ENCODE peak calls at places on chromosomes 7 and 10, in four cellular contexts. N, H, T and O are unnamed samples.
A peak's percentile ranks its signal among the peaks of the same experiment; 100 is the strongest.

GRCh38 chr10:27319752-27320561 is 79.4 kb upstream of the ACBD5 start:
- DNase-seq in N (no peak), H (no peak), T (peak; percentile 10), O (peak; percentile 79)

GRCh38 chr10:79246606-79247275 is 100.5 kb upstream of the PPIF start:
- DNase-seq in N (no peak), H (no peak), T (no peak), O (no peak)

GRCh38 chr7:47635091-47636090 is 53.5 kb upstream of the TNS3 start:
- DNase-seq in N (no peak), H (peak; percentile 57), T (no peak), O (peak; percentile 50)

GRCh38 chr7:40329601-40330153 is 194.9 kb downstream of the SUGCT start:
- DNase-seq in N (no peak), H (peak; percentile 52), T (peak; percentile 59), O (peak; percentile 72)

GRCh38 chr7:157014635-157015555 is 4.4 kb upstream of the MNX1 start:
- DNase-seq in N (no peak), H (no peak), T (no peak), O (peak; percentile 63)

GRCh38 chr7:64849250-64849923 is 53.7 kb upstream of the ZNF273 start:
- DNase-seq in N (no peak), H (no peak), T (peak; percentile 74), O (peak; percentile 64)

GRCh38 chr7:157576415-157576814 is 239.6 kb downstream of the DNAJB6 start:
- DNase-seq in N (no peak), H (no peak), T (no peak), O (no peak)

GRCh38 chr7:32020760-32021159 is 49.4 kb downstream of the PDE1C start:
- DNase-seq in N (no peak), H (no peak), T (no peak), O (no peak)

GRCh38 chr10:70459061-70459770 is 17.7 kb upstream of the NODAL start:
- DNase-seq in N (no peak), H (no peak), T (no peak), O (peak; percentile 79)

GRCh38 chr10:125156739-125157472 is 3.5 kb downstream of the CTBP2 start:
- DNase-seq in N (no peak), H (no peak), T (no peak), O (no peak)

GRCh38 chr10:96339956-96340904 is 18.6 kb downstream of the OPALIN start:
- DNase-seq in N (no peak), H (peak; percentile 47), T (peak; percentile 47), O (peak; percentile 88)

GRCh38 chr7:1706381-1706720 is 36.3 kb downstream of the ELFN1 start:
- DNase-seq in N (no peak), H (no peak), T (no peak), O (no peak)

GRCh38 chr10:89981891-89982290 is 280.5 kb downstream of the KIF20B start:
- DNase-seq in N (no peak), H (no peak), T (no peak), O (no peak)

GRCh38 chr10:23461557-23461956 is 22.7 kb downstream of the OTUD1 start:
- DNase-seq in N (no peak), H (peak; percentile 84), T (no peak), O (no peak)

GRCh38 chr7:2313450-2314208 is 612 bp downstream of the SNX8 start:
- DNase-seq in N (no peak), H (no peak), T (no peak), O (no peak)

GRCh38 chr10:9331583-9332008 is 1277.1 kb downstream of the GATA3 start:
- DNase-seq in N (no peak), H (peak; percentile 21), T (peak; percentile 43), O (peak; percentile 62)

GRCh38 chr10:25039531-25039930 is 23.1 kb downstream of the THNSL1 start:
- DNase-seq in N (no peak), H (no peak), T (peak; percentile 32), O (no peak)

GRCh38 chr7:146094356-146094755 is 22.2 kb upstream of the CNTNAP2 start:
- DNase-seq in N (no peak), H (no peak), T (no peak), O (no peak)

GRCh38 chr7:24255139-24255538 is 28.9 kb upstream of the NPY start:
- DNase-seq in N (no peak), H (no peak), T (no peak), O (no peak)

GRCh38 chr10:118918116-118918515 is 111.4 kb upstream of the NANOS1 start:
- DNase-seq in N (no peak), H (no peak), T (no peak), O (no peak)

GRCh38 chr7:130733866-130734524 is at the start of gene KLF14:
- DNase-seq in N (no peak), H (no peak), T (peak; percentile 76), O (peak; percentile 55)

GRCh38 chr10:12022580-12023257 is 19.9 kb downstream of the UPF2 start:
- DNase-seq in N (no peak), H (no peak), T (no peak), O (no peak)

GRCh38 chr10:12019343-12019971 is 23.2 kb downstream of the UPF2 start:
- DNase-seq in N (no peak), H (no peak), T (no peak), O (no peak)

GRCh38 chr10:12020574-12020973 is 22.0 kb downstream of the UPF2 start:
- DNase-seq in N (no peak), H (no peak), T (no peak), O (no peak)

GRCh38 chr10:12013926-12014325 is 28.7 kb downstream of the UPF2 start:
- DNase-seq in N (no peak), H (no peak), T (no peak), O (no peak)

GRCh38 chr10:12018438-12019342 is 23.9 kb downstream of the UPF2 start:
- DNase-seq in N (no peak), H (no peak), T (no peak), O (no peak)
- TF ChIP-seq JUNB in N (no peak), H (no peak), T (no peak), O (no peak)

GRCh38 chr7:55432506-55432905 is 67.4 kb downstream of the LANCL2 start:
- DNase-seq in N (no peak), H (no peak), T (no peak), O (no peak)

GRCh38 chr7:55429835-55430499 is 64.8 kb downstream of the LANCL2 start:
- DNase-seq in N (no peak), H (no peak), T (no peak), O (peak; percentile 24)

GRCh38 chr7:55431898-55432297 is 66.8 kb downstream of the LANCL2 start:
- DNase-seq in N (no peak), H (no peak), T (no peak), O (no peak)

GRCh38 chr7:55435466-55435865 is 70.3 kb downstream of the LANCL2 start:
- DNase-seq in N (no peak), H (no peak), T (no peak), O (no peak)

GRCh38 chr7:55432937-55433784 is 68.0 kb downstream of the LANCL2 start:
- DNase-seq in N (no peak), H (peak; percentile 50), T (peak; percentile 32), O (peak; percentile 73)
- TF ChIP-seq CREB1 in N (no peak), H (no peak), T (no peak), O (no peak)

GRCh38 chr7:113267885-113268284 is 149.5 kb upstream of the SMIM30 start:
- DNase-seq in N (no peak), H (no peak), T (no peak), O (no peak)
- TF ChIP-seq JUNB in N (no peak), H (no peak), T (no peak), O (no peak)

GRCh38 chr7:120583835-120584586 is 273.9 kb downstream of the TSPAN12 start:
- DNase-seq in N (no peak), H (no peak), T (no peak), O (peak; percentile 18)
- TF ChIP-seq CREB1 in N (no peak), H (no peak), T (no peak), O (no peak)

DNA sequence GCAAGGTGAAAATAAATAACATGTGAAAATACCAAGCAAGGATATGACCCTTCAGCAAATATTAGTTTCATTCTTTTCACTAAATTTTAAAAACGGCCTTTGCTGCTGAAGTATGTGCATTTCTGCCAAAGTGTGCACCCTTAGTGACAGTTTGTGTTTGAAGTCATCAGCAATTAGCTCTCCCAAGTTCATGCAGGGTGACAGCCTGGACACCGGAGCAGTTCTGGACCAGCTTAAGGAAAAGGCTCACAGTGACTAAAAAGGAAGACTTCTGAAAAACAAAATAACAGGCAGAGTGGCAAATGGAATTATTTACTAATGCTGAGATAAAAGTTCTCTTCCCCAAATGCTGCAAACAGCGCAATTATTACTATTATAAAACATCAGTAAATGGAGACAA is 69.3 kb upstream of the NEBL start:
- DNase-seq in N (no peak), H (no peak), T (no peak), O (no peak)
- TF ChIP-seq JUNB in N (no peak), H (no peak), T (no peak), O (no peak)

DNA sequence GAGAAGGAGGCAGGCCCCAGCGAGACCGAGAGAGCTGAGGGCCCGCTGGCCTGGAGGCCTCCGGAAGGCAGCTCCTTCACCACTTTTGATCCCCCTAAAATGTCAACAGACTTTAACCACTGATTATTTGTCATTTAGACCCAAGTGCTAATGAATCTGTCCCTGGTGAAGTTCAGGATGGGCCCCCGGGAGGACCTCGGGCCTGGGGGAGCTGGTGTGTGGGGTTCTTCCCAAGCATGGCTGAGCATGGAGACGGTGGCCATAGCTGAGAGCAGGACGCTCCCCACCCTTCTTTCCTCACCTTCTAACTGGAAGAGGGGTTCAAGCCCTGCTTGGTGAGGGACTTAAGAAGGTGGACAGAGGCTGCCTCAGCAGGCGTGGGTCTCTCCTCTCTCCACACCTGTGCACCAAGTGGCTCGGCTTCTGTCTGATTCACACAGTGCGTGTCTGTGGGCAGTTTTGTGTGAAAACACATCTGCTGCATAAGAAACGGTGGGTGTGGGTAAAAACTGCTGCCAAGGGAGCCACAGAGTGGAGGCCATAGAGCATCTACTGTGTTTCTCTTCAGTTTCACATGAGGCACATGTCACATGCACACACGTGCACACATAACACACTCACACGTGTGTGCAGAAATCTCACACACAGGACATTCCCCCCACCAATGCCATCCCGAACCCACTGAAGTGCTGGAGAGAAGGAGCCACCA is 53.5 kb upstream of the VIPR2 start:
- DNase-seq in N (no peak), H (no peak), T (no peak), O (no peak)
- TF ChIP-seq CREB1 in N (no peak), H (no peak), T (no peak), O (no peak)

GRCh38 chr10:128527730-128528129 is 401.5 kb upstream of the MKI67 start:
- DNase-seq in N (no peak), H (no peak), T (no peak), O (no peak)
- TF ChIP-seq JUNB in N (no peak), H (no peak), T (no peak), O (no peak)

DNA sequence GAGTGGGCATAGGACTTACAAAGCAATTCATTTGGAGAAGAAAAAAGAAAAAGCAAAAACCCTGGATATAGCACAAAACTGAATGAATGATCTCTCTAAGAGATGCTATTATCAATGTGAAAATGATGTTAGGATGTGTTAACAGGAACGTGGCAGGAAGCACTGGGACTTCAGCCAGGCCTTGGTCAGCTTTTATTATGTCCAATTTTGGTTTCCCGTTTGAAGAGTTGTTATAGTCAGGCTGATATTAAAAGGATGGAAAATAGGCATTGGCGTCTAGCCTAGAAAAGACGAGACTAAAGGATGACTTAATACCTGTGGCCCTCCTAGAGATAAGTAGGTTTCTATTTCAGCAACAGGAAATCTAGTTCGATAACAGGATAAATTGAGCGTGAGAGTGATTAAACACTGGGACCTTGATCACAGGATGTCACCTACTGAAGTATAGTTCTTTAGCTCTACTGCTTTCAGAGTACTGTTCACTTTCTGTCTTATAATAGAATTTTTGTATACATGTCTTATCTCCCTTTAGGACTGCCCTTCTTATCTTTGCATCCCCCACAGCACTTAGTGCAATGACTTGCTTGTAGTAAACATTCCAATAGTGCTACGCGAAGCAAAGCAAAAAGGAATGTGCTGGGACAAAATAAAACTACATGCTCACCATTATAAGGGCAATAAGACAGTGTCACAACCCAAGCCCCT is 99.8 kb upstream of the AGBL3 start:
- DNase-seq in N (no peak), H (peak; percentile 21), T (no peak), O (no peak)
- TF ChIP-seq CREB1 in N (no peak), H (no peak), T (no peak), O (no peak)